ENCODE peak calls at places on chromosome 6, in eight cellular contexts. One of them, this sample, is unnamed.

GRCh38 chr6:149445095-149445466 is 39.7 kb downstream of the ZC3H12D start:
- DNase-seq in psoas muscle: no peak
- DNase-seq in CD4-positive, CD25-positive, alpha-beta regulatory T cell: no peak
- DNase-seq in caudate nucleus: no peak
- DNase-seq in CD4-positive, alpha-beta T cell: no peak
- DNase-seq in K562: no peak
- DNase-seq in gastrocnemius medialis: no peak
- DNase-seq in SJSA1: no peak
- DNase-seq in this sample: no peak

GRCh38 chr6:150670311-150670710 is 70.6 kb downstream of the PLEKHG1 start:
- DNase-seq in K562: no peak
- DNase-seq in CD4-positive, alpha-beta T cell: no peak
- DNase-seq in SJSA1: no peak
- DNase-seq in CD4-positive, CD25-positive, alpha-beta regulatory T cell: no peak
- DNase-seq in caudate nucleus: no peak
- DNase-seq in gastrocnemius medialis: no peak
- DNase-seq in psoas muscle: no peak
- DNase-seq in this sample: no peak

GRCh38 chr6:95601133-95601532 is 23.8 kb downstream of the MANEA start:
- DNase-seq in gastrocnemius medialis: no peak
- DNase-seq in K562: no peak
- DNase-seq in CD4-positive, CD25-positive, alpha-beta regulatory T cell: no peak
- DNase-seq in CD4-positive, alpha-beta T cell: no peak
- DNase-seq in caudate nucleus: no peak
- DNase-seq in psoas muscle: no peak
- DNase-seq in SJSA1: peak
- DNase-seq in this sample: no peak

GRCh38 chr6:73942581-73942980 is 246.6 kb downstream of the CD109 start:
- DNase-seq in CD4-positive, alpha-beta T cell: no peak
- DNase-seq in psoas muscle: no peak
- DNase-seq in SJSA1: no peak
- DNase-seq in CD4-positive, CD25-positive, alpha-beta regulatory T cell: no peak
- DNase-seq in K562: no peak
- DNase-seq in caudate nucleus: no peak
- DNase-seq in gastrocnemius medialis: no peak
- DNase-seq in this sample: peak

GRCh38 chr6:834190-834589 is 141.3 kb upstream of the EXOC2 start:
- DNase-seq in CD4-positive, CD25-positive, alpha-beta regulatory T cell: no peak
- DNase-seq in psoas muscle: no peak
- DNase-seq in SJSA1: no peak
- DNase-seq in CD4-positive, alpha-beta T cell: no peak
- DNase-seq in K562: no peak
- DNase-seq in gastrocnemius medialis: no peak
- DNase-seq in caudate nucleus: no peak
- DNase-seq in this sample: no peak

GRCh38 chr6:77424761-77425160 is 38.5 kb downstream of the HTR1B start:
- DNase-seq in SJSA1: no peak
- DNase-seq in psoas muscle: no peak
- DNase-seq in K562: no peak
- DNase-seq in CD4-positive, alpha-beta T cell: no peak
- DNase-seq in CD4-positive, CD25-positive, alpha-beta regulatory T cell: no peak
- DNase-seq in caudate nucleus: no peak
- DNase-seq in gastrocnemius medialis: no peak
- DNase-seq in this sample: no peak

GRCh38 chr6:35146453-35146852 is 5.3 kb upstream of the TCP11 start:
- DNase-seq in CD4-positive, alpha-beta T cell: no peak
- DNase-seq in CD4-positive, CD25-positive, alpha-beta regulatory T cell: no peak
- DNase-seq in caudate nucleus: peak
- DNase-seq in gastrocnemius medialis: no peak
- DNase-seq in K562: peak
- DNase-seq in psoas muscle: peak
- DNase-seq in SJSA1: peak
- DNase-seq in this sample: peak

GRCh38 chr6:111606620-111607115 is 990 bp upstream of the TRAF3IP2 start:
- DNase-seq in gastrocnemius medialis: no peak
- DNase-seq in psoas muscle: no peak
- DNase-seq in CD4-positive, CD25-positive, alpha-beta regulatory T cell: no peak
- DNase-seq in caudate nucleus: no peak
- DNase-seq in K562: no peak
- DNase-seq in SJSA1: no peak
- DNase-seq in CD4-positive, alpha-beta T cell: no peak
- DNase-seq in this sample: peak

GRCh38 chr6:99093781-99094180 is 146.0 kb upstream of the FBXL4 start:
- DNase-seq in psoas muscle: no peak
- DNase-seq in K562: no peak
- DNase-seq in CD4-positive, alpha-beta T cell: no peak
- DNase-seq in SJSA1: no peak
- DNase-seq in CD4-positive, CD25-positive, alpha-beta regulatory T cell: no peak
- DNase-seq in caudate nucleus: no peak
- DNase-seq in gastrocnemius medialis: no peak
- DNase-seq in this sample: no peak

GRCh38 chr6:159760602-159761057 is 1.2 kb upstream of the ACAT2 start:
- DNase-seq in CD4-positive, CD25-positive, alpha-beta regulatory T cell: no peak
- DNase-seq in gastrocnemius medialis: no peak
- DNase-seq in psoas muscle: no peak
- DNase-seq in CD4-positive, alpha-beta T cell: no peak
- DNase-seq in caudate nucleus: no peak
- DNase-seq in SJSA1: peak
- DNase-seq in K562: peak
- DNase-seq in this sample: peak

GRCh38 chr6:168030881-168031280 is 33.4 kb downstream of the KIF25 start:
- DNase-seq in caudate nucleus: no peak
- DNase-seq in CD4-positive, CD25-positive, alpha-beta regulatory T cell: no peak
- DNase-seq in gastrocnemius medialis: no peak
- DNase-seq in CD4-positive, alpha-beta T cell: no peak
- DNase-seq in SJSA1: no peak
- DNase-seq in K562: no peak
- DNase-seq in psoas muscle: no peak
- DNase-seq in this sample: peak

GRCh38 chr6:8983202-8983688 is 547.9 kb upstream of the SLC35B3 start:
- DNase-seq in caudate nucleus: peak
- DNase-seq in psoas muscle: peak
- DNase-seq in CD4-positive, alpha-beta T cell: peak
- DNase-seq in CD4-positive, CD25-positive, alpha-beta regulatory T cell: peak
- DNase-seq in K562: peak
- DNase-seq in gastrocnemius medialis: peak
- DNase-seq in SJSA1: peak
- DNase-seq in this sample: peak

GRCh38 chr6:40715501-40716403 is 128.6 kb upstream of the LRFN2 start:
- DNase-seq in SJSA1: no peak
- DNase-seq in caudate nucleus: no peak
- DNase-seq in psoas muscle: no peak
- DNase-seq in K562: peak
- DNase-seq in CD4-positive, alpha-beta T cell: no peak
- DNase-seq in gastrocnemius medialis: no peak
- DNase-seq in CD4-positive, CD25-positive, alpha-beta regulatory T cell: no peak
- DNase-seq in this sample: no peak

GRCh38 chr6:23659125-23659524 is 466.9 kb upstream of the NRSN1 start:
- DNase-seq in SJSA1: no peak
- DNase-seq in gastrocnemius medialis: no peak
- DNase-seq in CD4-positive, CD25-positive, alpha-beta regulatory T cell: no peak
- DNase-seq in psoas muscle: no peak
- DNase-seq in caudate nucleus: no peak
- DNase-seq in CD4-positive, alpha-beta T cell: no peak
- DNase-seq in K562: no peak
- DNase-seq in this sample: peak

GRCh38 chr6:98974309-98974708 is 26.6 kb upstream of the FBXL4 start:
- DNase-seq in psoas muscle: no peak
- DNase-seq in gastrocnemius medialis: no peak
- DNase-seq in K562: no peak
- DNase-seq in CD4-positive, CD25-positive, alpha-beta regulatory T cell: no peak
- DNase-seq in CD4-positive, alpha-beta T cell: no peak
- DNase-seq in SJSA1: no peak
- DNase-seq in caudate nucleus: no peak
- DNase-seq in this sample: no peak

GRCh38 chr6:127340171-127340570 is 3.2 kb downstream of the ECHDC1 start:
- DNase-seq in K562: no peak
- DNase-seq in CD4-positive, alpha-beta T cell: no peak
- DNase-seq in gastrocnemius medialis: no peak
- DNase-seq in caudate nucleus: no peak
- DNase-seq in CD4-positive, CD25-positive, alpha-beta regulatory T cell: no peak
- DNase-seq in SJSA1: no peak
- DNase-seq in psoas muscle: no peak
- DNase-seq in this sample: no peak

GRCh38 chr6:26183237-26183580 is 96.0 kb downstream of the HFE start:
- DNase-seq in CD4-positive, CD25-positive, alpha-beta regulatory T cell: no peak
- DNase-seq in psoas muscle: no peak
- DNase-seq in CD4-positive, alpha-beta T cell: no peak
- DNase-seq in gastrocnemius medialis: no peak
- DNase-seq in SJSA1: no peak
- DNase-seq in K562: no peak
- DNase-seq in caudate nucleus: no peak
- DNase-seq in this sample: no peak

GRCh38 chr6:26183581-26184408 is 96.6 kb downstream of the HFE start:
- DNase-seq in caudate nucleus: peak
- DNase-seq in CD4-positive, alpha-beta T cell: no peak
- DNase-seq in CD4-positive, CD25-positive, alpha-beta regulatory T cell: peak
- DNase-seq in psoas muscle: peak
- DNase-seq in SJSA1: no peak
- DNase-seq in K562: no peak
- DNase-seq in gastrocnemius medialis: no peak
- DNase-seq in this sample: no peak

GRCh38 chr6:26185802-26186201 is 98.6 kb downstream of the HFE start:
- DNase-seq in caudate nucleus: no peak
- DNase-seq in SJSA1: no peak
- DNase-seq in K562: no peak
- DNase-seq in CD4-positive, alpha-beta T cell: no peak
- DNase-seq in psoas muscle: no peak
- DNase-seq in CD4-positive, CD25-positive, alpha-beta regulatory T cell: no peak
- DNase-seq in gastrocnemius medialis: no peak
- DNase-seq in this sample: no peak

GRCh38 chr6:26185004-26185403 is 97.8 kb downstream of the HFE start:
- DNase-seq in psoas muscle: no peak
- DNase-seq in SJSA1: no peak
- DNase-seq in CD4-positive, alpha-beta T cell: no peak
- DNase-seq in K562: no peak
- DNase-seq in caudate nucleus: no peak
- DNase-seq in gastrocnemius medialis: no peak
- DNase-seq in CD4-positive, CD25-positive, alpha-beta regulatory T cell: no peak
- DNase-seq in this sample: no peak

GRCh38 chr6:26184492-26184891 is 97.3 kb downstream of the HFE start:
- DNase-seq in CD4-positive, alpha-beta T cell: no peak
- DNase-seq in psoas muscle: no peak
- DNase-seq in CD4-positive, CD25-positive, alpha-beta regulatory T cell: no peak
- DNase-seq in SJSA1: no peak
- DNase-seq in caudate nucleus: no peak
- DNase-seq in gastrocnemius medialis: no peak
- DNase-seq in K562: no peak
- DNase-seq in this sample: no peak
- H3K27ac ChIP-seq in CD4-positive, alpha-beta T cell: no peak
- H3K27ac ChIP-seq in psoas muscle: no peak
- H3K27ac ChIP-seq in CD4-positive, CD25-positive, alpha-beta regulatory T cell: peak
- H3K27ac ChIP-seq in SJSA1: no peak
- H3K27ac ChIP-seq in caudate nucleus: no peak
- H3K27ac ChIP-seq in gastrocnemius medialis: no peak
- H3K27ac ChIP-seq in K562: no peak
- H3K27ac ChIP-seq in this sample: no peak

DNA sequence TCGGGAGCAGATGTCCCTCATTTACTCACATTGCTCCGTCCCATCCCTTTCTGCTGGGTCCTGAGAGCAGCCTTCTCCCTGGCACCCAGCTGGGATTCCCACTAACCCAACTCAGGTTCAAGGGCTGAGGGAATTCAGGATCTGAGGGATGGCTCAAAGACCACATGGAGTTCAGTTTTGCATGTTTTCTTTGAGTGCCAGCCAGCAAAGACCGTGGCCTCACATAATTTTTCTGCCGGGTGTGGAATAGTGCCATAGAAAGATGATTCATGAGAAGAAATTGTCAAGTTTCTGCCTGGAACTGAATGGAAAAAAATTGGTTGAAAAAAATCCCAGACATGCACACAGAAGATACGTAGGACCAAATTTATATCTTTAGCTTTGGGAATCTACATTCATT is 168.6 kb downstream of the CD83 start:
- DNase-seq in CD4-positive, alpha-beta T cell: no peak
- DNase-seq in gastrocnemius medialis: no peak
- DNase-seq in SJSA1: no peak
- DNase-seq in psoas muscle: no peak
- DNase-seq in K562: no peak
- DNase-seq in CD4-positive, CD25-positive, alpha-beta regulatory T cell: no peak
- DNase-seq in caudate nucleus: no peak
- DNase-seq in this sample: peak
- H3K27ac ChIP-seq in CD4-positive, alpha-beta T cell: no peak
- H3K27ac ChIP-seq in gastrocnemius medialis: no peak
- H3K27ac ChIP-seq in SJSA1: no peak
- H3K27ac ChIP-seq in psoas muscle: no peak
- H3K27ac ChIP-seq in K562: no peak
- H3K27ac ChIP-seq in CD4-positive, CD25-positive, alpha-beta regulatory T cell: no peak
- H3K27ac ChIP-seq in caudate nucleus: no peak
- H3K27ac ChIP-seq in this sample: no peak

GRCh38 chr6:45759134-45759849 is 256.4 kb downstream of the CLIC5 start:
- DNase-seq in SJSA1: no peak
- DNase-seq in psoas muscle: no peak
- DNase-seq in CD4-positive, alpha-beta T cell: no peak
- DNase-seq in K562: no peak
- DNase-seq in CD4-positive, CD25-positive, alpha-beta regulatory T cell: no peak
- DNase-seq in caudate nucleus: no peak
- DNase-seq in gastrocnemius medialis: no peak
- DNase-seq in this sample: no peak

GRCh38 chr6:45754432-45754831 is 261.2 kb downstream of the CLIC5 start:
- DNase-seq in psoas muscle: no peak
- DNase-seq in K562: no peak
- DNase-seq in CD4-positive, CD25-positive, alpha-beta regulatory T cell: no peak
- DNase-seq in CD4-positive, alpha-beta T cell: no peak
- DNase-seq in caudate nucleus: no peak
- DNase-seq in gastrocnemius medialis: no peak
- DNase-seq in SJSA1: no peak
- DNase-seq in this sample: no peak

GRCh38 chr6:45757443-45758121 is 258.1 kb downstream of the CLIC5 start:
- DNase-seq in gastrocnemius medialis: no peak
- DNase-seq in CD4-positive, CD25-positive, alpha-beta regulatory T cell: no peak
- DNase-seq in caudate nucleus: no peak
- DNase-seq in K562: no peak
- DNase-seq in SJSA1: no peak
- DNase-seq in CD4-positive, alpha-beta T cell: no peak
- DNase-seq in psoas muscle: no peak
- DNase-seq in this sample: no peak

DNA sequence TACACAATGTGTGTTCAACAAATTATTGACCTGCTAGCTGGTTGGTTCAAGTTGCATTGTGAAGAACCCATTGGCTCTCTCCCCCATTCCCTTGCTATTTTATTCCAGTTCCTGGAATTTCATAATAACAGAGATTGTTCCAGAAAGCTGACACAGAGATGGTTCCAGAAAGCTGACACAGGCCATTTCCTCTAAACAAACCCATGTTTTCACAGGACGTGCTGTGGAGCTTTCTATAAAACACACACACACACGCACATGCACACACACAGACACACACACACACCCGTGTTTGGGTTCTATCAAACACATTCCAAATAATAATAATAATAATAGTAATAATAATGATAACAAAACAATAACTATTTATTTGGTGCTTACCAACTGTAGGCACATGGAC is 259.0 kb downstream of the CLIC5 start:
- DNase-seq in caudate nucleus: no peak
- DNase-seq in psoas muscle: no peak
- DNase-seq in CD4-positive, alpha-beta T cell: no peak
- DNase-seq in K562: no peak
- DNase-seq in SJSA1: no peak
- DNase-seq in gastrocnemius medialis: no peak
- DNase-seq in CD4-positive, CD25-positive, alpha-beta regulatory T cell: no peak
- DNase-seq in this sample: no peak
- H3K27ac ChIP-seq in caudate nucleus: no peak
- H3K27ac ChIP-seq in psoas muscle: no peak
- H3K27ac ChIP-seq in CD4-positive, alpha-beta T cell: no peak
- H3K27ac ChIP-seq in K562: no peak
- H3K27ac ChIP-seq in SJSA1: no peak
- H3K27ac ChIP-seq in gastrocnemius medialis: no peak
- H3K27ac ChIP-seq in CD4-positive, CD25-positive, alpha-beta regulatory T cell: no peak
- H3K27ac ChIP-seq in this sample: no peak

GRCh38 chr6:132020138-132020551 is 69.0 kb upstream of the CCN2 start:
- DNase-seq in K562: no peak
- DNase-seq in gastrocnemius medialis: peak
- DNase-seq in caudate nucleus: no peak
- DNase-seq in SJSA1: no peak
- DNase-seq in CD4-positive, alpha-beta T cell: no peak
- DNase-seq in psoas muscle: peak
- DNase-seq in CD4-positive, CD25-positive, alpha-beta regulatory T cell: no peak
- DNase-seq in this sample: no peak
- H3K27ac ChIP-seq in K562: no peak
- H3K27ac ChIP-seq in gastrocnemius medialis: peak
- H3K27ac ChIP-seq in caudate nucleus: no peak
- H3K27ac ChIP-seq in SJSA1: peak
- H3K27ac ChIP-seq in CD4-positive, alpha-beta T cell: no peak
- H3K27ac ChIP-seq in psoas muscle: no peak
- H3K27ac ChIP-seq in CD4-positive, CD25-positive, alpha-beta regulatory T cell: no peak
- H3K27ac ChIP-seq in this sample: no peak